ENCODE peak calls at places on chromosomes 2 and 18, in six cellular contexts. E is GM23338, L is SK-N-SH, B is psoas muscle, C is HFF-Myc, F is AG10803. G is an unnamed sample.

GRCh38 chr2:215812966-215813365 is 200.4 kb downstream of the MREG start:
- DNase-seq in E (no peak), L (no peak), B (no peak), C (no peak), F (peak), G (no peak)

GRCh38 chr18:60246606-60247005 is 126.0 kb downstream of the MC4R start:
- DNase-seq in E (no peak), L (no peak), B (no peak), C (no peak), F (no peak), G (no peak)

GRCh38 chr2:227818569-227819397 is 5.1 kb downstream of the CCL20 start:
- DNase-seq in E (no peak), L (no peak), B (peak), C (no peak), F (no peak), G (peak)

GRCh38 chr2:160294339-160294803 is 94.3 kb upstream of the ITGB6 start:
- DNase-seq in E (no peak), L (no peak), B (peak), C (peak), F (peak), G (peak)

GRCh38 chr2:223887127-223887526 is 49.7 kb upstream of the AP1S3 start:
- DNase-seq in E (no peak), L (no peak), B (no peak), C (no peak), F (peak), G (no peak)

GRCh38 chr18:79695856-79696850 is 16.6 kb downstream of the CTDP1 start:
- DNase-seq in E (no peak), L (no peak), B (no peak), C (no peak), F (no peak), G (no peak)

GRCh38 chr2:240643093-240643810 is 18.0 kb downstream of the GPR35 start:
- DNase-seq in E (no peak), L (peak), B (peak), C (no peak), F (no peak), G (no peak)

GRCh38 chr18:47997338-47997780 is 66.9 kb upstream of the SMAD2 start:
- DNase-seq in E (peak), L (no peak), B (no peak), C (no peak), F (no peak), G (peak)

GRCh38 chr2:224085246-224085645 is 46.2 kb upstream of the SERPINE2 start:
- DNase-seq in E (no peak), L (no peak), B (no peak), C (peak), F (peak), G (no peak)

DNA sequence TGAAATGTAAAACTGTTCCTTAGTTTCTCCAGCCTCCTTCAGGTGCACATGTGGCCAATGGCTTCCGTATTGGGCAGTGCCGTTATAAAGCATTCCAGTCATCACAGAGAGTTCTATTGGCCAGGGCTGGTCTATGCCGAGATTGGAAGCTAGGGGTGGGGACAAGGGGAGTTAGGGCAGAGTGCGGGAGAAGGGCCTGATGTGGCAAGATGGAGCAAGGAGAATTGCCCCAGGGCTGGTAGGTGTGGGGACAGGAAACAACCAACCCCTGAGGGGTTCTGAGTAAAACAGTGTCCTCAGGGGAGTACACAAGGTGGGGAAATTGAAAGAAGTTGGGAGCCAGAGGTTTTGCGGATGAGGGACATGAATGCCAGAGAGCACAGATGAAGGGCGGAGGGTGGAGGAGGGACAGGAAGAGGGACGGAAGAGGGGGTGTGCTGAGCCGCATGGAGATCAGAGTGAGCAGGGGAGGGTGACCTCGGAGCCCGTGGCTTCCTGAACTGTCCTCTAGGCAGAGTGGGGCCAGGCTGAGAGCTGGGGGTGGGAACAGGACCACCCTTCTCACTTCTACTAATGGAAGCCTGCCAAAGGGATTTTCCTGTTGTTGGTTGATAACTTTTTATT is 9.1 kb upstream of the ATP6V1C2 start:
- DNase-seq in E (peak), L (no peak), B (no peak), C (no peak), F (no peak), G (peak)
- TF ChIP-seq CTCF in E (no peak), L (no peak), B (no peak), C (no peak), F (no peak), G (no peak)

GRCh38 chr2:231795525-231796327 is 9.5 kb downstream of the COPS7B start:
- DNase-seq in E (peak), L (peak), B (no peak), C (peak), F (peak), G (no peak)
- TF ChIP-seq CTCF in E (peak), L (peak), B (no peak), C (peak), F (peak), G (peak)

GRCh38 chr2:20838016-20838415 is 15.1 kb upstream of the LDAH start:
- DNase-seq in E (no peak), L (no peak), B (no peak), C (no peak), F (no peak), G (no peak)
- TF ChIP-seq CTCF in E (no peak), L (no peak), B (no peak), C (no peak), F (no peak), G (no peak)

GRCh38 chr2:173719471-173719870 is 245.7 kb downstream of the SP3 start:
- DNase-seq in E (no peak), L (no peak), B (no peak), C (no peak), F (no peak), G (no peak)

GRCh38 chr2:173715483-173715882 is 249.7 kb downstream of the SP3 start:
- DNase-seq in E (no peak), L (no peak), B (no peak), C (no peak), F (peak), G (no peak)

GRCh38 chr2:173716458-173717052 is 248.6 kb downstream of the SP3 start:
- DNase-seq in E (no peak), L (no peak), B (no peak), C (no peak), F (no peak), G (no peak)

GRCh38 chr2:173720310-173720709 is 244.9 kb downstream of the SP3 start:
- DNase-seq in E (no peak), L (no peak), B (no peak), C (no peak), F (peak), G (no peak)
- TF ChIP-seq CTCF in E (no peak), L (no peak), B (no peak), C (no peak), F (peak), G (no peak)

GRCh38 chr18:50172367-50172766 is 22.6 kb downstream of the MYO5B start:
- DNase-seq in E (no peak), L (no peak), B (no peak), C (no peak), F (no peak), G (no peak)

GRCh38 chr18:50169149-50169548 is 25.8 kb downstream of the MYO5B start:
- DNase-seq in E (no peak), L (no peak), B (no peak), C (no peak), F (no peak), G (no peak)

GRCh38 chr18:50170004-50170403 is 24.9 kb downstream of the MYO5B start:
- DNase-seq in E (peak), L (no peak), B (no peak), C (no peak), F (no peak), G (no peak)
- TF ChIP-seq CTCF in E (peak), L (peak), B (no peak), C (no peak), F (no peak), G (no peak)

GRCh38 chr2:43068730-43069517 is 157.5 kb downstream of the ZFP36L2 start:
- DNase-seq in E (no peak), L (peak), B (no peak), C (no peak), F (no peak), G (no peak)
- TF ChIP-seq CTCF in E (no peak), L (no peak), B (no peak), C (no peak), F (no peak), G (no peak)

GRCh38 chr2:3212984-3213383 is 164.6 kb downstream of the EIPR1 start:
- DNase-seq in E (no peak), L (no peak), B (no peak), C (no peak), F (no peak), G (no peak)

GRCh38 chr2:3214065-3214464 is 163.6 kb downstream of the EIPR1 start:
- DNase-seq in E (no peak), L (no peak), B (no peak), C (no peak), F (no peak), G (no peak)

GRCh38 chr2:3211256-3211970 is 166.2 kb downstream of the EIPR1 start:
- DNase-seq in E (no peak), L (no peak), B (no peak), C (no peak), F (no peak), G (no peak)

GRCh38 chr2:3210257-3210656 is 167.4 kb downstream of the EIPR1 start:
- DNase-seq in E (no peak), L (no peak), B (no peak), C (no peak), F (no peak), G (no peak)

DNA sequence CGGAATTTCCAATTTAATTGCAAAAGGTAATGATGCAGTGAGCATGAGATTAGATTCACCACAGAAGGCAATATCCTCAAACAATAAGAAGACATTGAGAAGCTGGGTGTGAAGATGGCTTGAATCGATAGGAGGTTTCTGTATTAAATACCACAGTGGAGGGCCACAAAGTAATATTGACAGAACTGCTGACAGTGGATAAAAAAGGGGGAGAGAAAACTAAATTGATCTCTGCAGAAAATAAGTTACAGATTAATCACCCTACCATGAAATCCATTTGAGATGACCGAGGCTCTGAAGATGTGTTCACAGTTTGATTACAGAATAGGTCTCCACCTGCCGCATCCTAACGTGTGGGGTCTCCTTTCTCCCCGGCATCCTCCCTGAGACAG is 165.7 kb downstream of the EIPR1 start:
- DNase-seq in E (no peak), L (no peak), B (no peak), C (no peak), F (no peak), G (no peak)
- TF ChIP-seq CTCF in E (no peak), L (no peak), B (no peak), C (no peak), F (no peak), G (no peak)

GRCh38 chr2:117406443-117406842 is 408.0 kb upstream of the DDX18 start:
- DNase-seq in E (no peak), L (no peak), B (no peak), C (no peak), F (no peak), G (no peak)

GRCh38 chr2:117409443-117409842 is 405.0 kb upstream of the DDX18 start:
- DNase-seq in E (no peak), L (no peak), B (no peak), C (no peak), F (no peak), G (no peak)

GRCh38 chr2:117407746-117408145 is 406.7 kb upstream of the DDX18 start:
- DNase-seq in E (no peak), L (no peak), B (no peak), C (no peak), F (no peak), G (no peak)

GRCh38 chr2:117411983-117412382 is 402.5 kb upstream of the DDX18 start:
- DNase-seq in E (peak), L (no peak), B (no peak), C (no peak), F (no peak), G (no peak)
- TF ChIP-seq CTCF in E (no peak), L (no peak), B (no peak), C (no peak), F (no peak), G (no peak)

G was measured in activated CD8-positive, alpha-beta T cell treated with anti-CD3 and anti-CD28 coated beads for 36 hours.